ENCODE peak calls at places on chromosomes 6 and 20, in nine cellular contexts. D is non-pigmented ciliary epithelial cell; J is GM12865; B is anterior cingulate cortex; M is T47D; U is stimulated activated CD4-positive, alpha-beta T cell treated with anti-CD3 and anti-CD28 coated beads, TNF-alpha, amount 100 ng/mL, for 4 hours; A is IMR-90; W is iPS-NIHi11; T is hypothalamus. S is an unnamed sample.

GRCh38 chr6:75397806-75398465 is 95.7 kb downstream of the FILIP1 start:
- DNase-seq in T (no peak), J (no peak), W (no peak), B (no peak), U (no peak), D (no peak), M (no peak), A (peak), S (peak)

GRCh38 chr6:52400316-52401041 is 19.7 kb upstream of the EFHC1 start:
- DNase-seq in A (no peak), U (no peak), W (no peak), D (no peak), M (no peak), B (no peak), J (no peak), T (no peak), S (no peak)

GRCh38 chr20:8303651-8304050 is 171.6 kb downstream of the PLCB1 start:
- DNase-seq in T (no peak), A (no peak), M (no peak), B (no peak), U (no peak), J (no peak), D (no peak), W (no peak), S (no peak)

GRCh38 chr20:46757754-46758678 is 48.6 kb downstream of the SLC2A10 start:
- DNase-seq in D (no peak), B (peak), U (peak), A (peak), M (peak), W (peak), J (peak), T (no peak), S (peak)

GRCh38 chr6:167089243-167090142 is 33.4 kb upstream of the CCR6 start:
- DNase-seq in M (no peak), J (peak), U (no peak), B (no peak), W (no peak), T (no peak), D (no peak), A (no peak), S (no peak)

GRCh38 chr6:142871910-142872331 is 73.1 kb downstream of the HIVEP2 start:
- DNase-seq in W (no peak), J (peak), A (peak), T (no peak), M (no peak), B (no peak), U (no peak), D (peak), S (peak)

GRCh38 chr20:53654932-53655674 is 61.5 kb upstream of the ZNF217 start:
- DNase-seq in J (peak), W (no peak), B (no peak), D (no peak), A (no peak), M (peak), T (no peak), U (no peak), S (peak)

GRCh38 chr20:51749674-51750036 is 18.5 kb downstream of the ATP9A start:
- DNase-seq in W (no peak), D (no peak), M (no peak), T (no peak), U (no peak), A (peak), J (no peak), B (no peak), S (peak)

S was measured in cardiac fibroblast.